ENCODE peak calls at places on chromosomes 3 and 15, in six cellular contexts. N is mesendoderm, B is IMR-90, M is neuronal stem cell, X is H1, H is mesenchymal stem cell. I is an unnamed sample. For H3K36me3, the result is how much of the 10 kb centered on the place peaks cover.

GRCh38 chr3:12963869-12964712 is 109.1 kb downstream of the IQSEC1 start:
- DNase-seq in N (no peak), X (no peak), M (no peak), B (peak), H (peak), I (no peak)

GRCh38 chr15:80698636-80699035 is 3.5 kb downstream of the ABHD17C start:
- DNase-seq in N (no peak), X (no peak), M (no peak), H (no peak), B (peak), I (no peak)

GRCh38 chr15:101127503-101128076 is 124.3 kb downstream of the CHSY1 start:
- DNase-seq in H (peak), B (peak), X (no peak), M (no peak), N (no peak), I (no peak)

GRCh38 chr3:11096266-11097135 is 57.8 kb upstream of the HRH1 start:
- DNase-seq in B (peak), X (peak), N (peak), H (peak), M (no peak), I (peak)

GRCh38 chr15:30924353-30924752 is 20.6 kb downstream of the FAN1 start:
- DNase-seq in B (peak), H (peak), M (no peak), N (peak), X (no peak), I (peak)

GRCh38 chr3:130508970-130509369 is 8.0 kb upstream of the COL6A6 start:
- DNase-seq in M (no peak), B (no peak), H (no peak), X (no peak), N (no peak), I (no peak)

GRCh38 chr3:167631471-167631870 is 22.3 kb downstream of the WDR49 start:
- DNase-seq in M (no peak), H (no peak), N (no peak), X (no peak), B (no peak), I (no peak)

GRCh38 chr15:48946840-48947187 is 16.9 kb downstream of the SHC4 start:
- DNase-seq in N (no peak), M (no peak), X (no peak), B (no peak), H (no peak), I (no peak)

GRCh38 chr3:65875395-65876027 is 163.2 kb downstream of the MAGI1 start:
- DNase-seq in M (no peak), H (no peak), B (no peak), X (no peak), N (peak), I (no peak)

GRCh38 chr15:51731549-51732267 is 5.7 kb downstream of the LYSMD2 start:
- DNase-seq in M (no peak), X (no peak), H (peak), B (peak), N (no peak), I (peak)

GRCh38 chr3:120743081-120743365 is 479 bp downstream of the GTF2E1 start:
- DNase-seq in N (no peak), B (peak), X (no peak), H (no peak), M (no peak), I (peak)

GRCh38 chr3:170275832-170276231 is 53.6 kb downstream of the PRKCI start:
- DNase-seq in N (no peak), B (no peak), H (no peak), X (no peak), M (no peak), I (no peak)

GRCh38 chr3:53809764-53810400 is 36.3 kb downstream of the CHDH start:
- DNase-seq in B (no peak), X (no peak), H (no peak), N (no peak), M (no peak), I (no peak)

GRCh38 chr3:100978036-100978659 is 15.1 kb downstream of the ABI3BP start:
- DNase-seq in B (no peak), H (no peak), M (no peak), N (no peak), X (no peak), I (no peak)

GRCh38 chr3:78926523-78926922 is 841.3 kb downstream of the ROBO1 start:
- DNase-seq in N (no peak), H (no peak), M (no peak), B (peak), X (no peak), I (no peak)

GRCh38 chr3:194561306-194561974 is 71.8 kb downstream of the TMEM44 start:
- DNase-seq in M (no peak), H (peak), X (no peak), N (no peak), B (peak), I (no peak)

GRCh38 chr15:66679657-66680108 is 22.4 kb upstream of the SMAD6 start:
- DNase-seq in M (no peak), X (peak), N (peak), B (peak), H (peak), I (peak)

GRCh38 chr3:40628984-40629383 is 104.2 kb downstream of the ZNF621 start:
- DNase-seq in B (no peak), N (no peak), M (no peak), H (no peak), X (no peak), I (no peak)

GRCh38 chr3:4981688-4982494 is 2.7 kb downstream of the BHLHE40 start:
- DNase-seq in X (no peak), N (peak), H (peak), B (peak), M (no peak), I (peak)

GRCh38 chr3:63333815-63334214 is 55.7 kb downstream of the SYNPR start:
- DNase-seq in N (no peak), H (no peak), X (no peak), B (peak), M (no peak), I (peak)

GRCh38 chr15:65611888-65612615 is 1.1 kb upstream of the INTS14 start:
- DNase-seq in M (peak), B (no peak), X (no peak), N (peak), H (no peak), I (no peak)

GRCh38 chr3:120114376-120114775 is 20.1 kb upstream of the GSK3B start:
- DNase-seq in M (no peak), B (no peak), N (no peak), H (no peak), X (no peak), I (no peak)

GRCh38 chr15:47903369-47903768 is 186.1 kb downstream of the SEMA6D start:
- DNase-seq in N (no peak), X (no peak), H (no peak), B (no peak), M (no peak), I (no peak)

GRCh38 chr3:196686436-196686835 is 25.6 kb downstream of the CEP19 start:
- DNase-seq in M (no peak), B (no peak), X (no peak), N (no peak), H (no peak), I (no peak)

GRCh38 chr3:100120022-100120421 is 5.7 kb upstream of the FILIP1L start:
- DNase-seq in H (no peak), B (no peak), M (no peak), X (no peak), N (no peak), I (no peak)

GRCh38 chr15:96225642-96226259 is 104.7 kb upstream of the NR2F2 start:
- DNase-seq in B (no peak), N (peak), X (no peak), M (no peak), H (no peak), I (peak)

GRCh38 chr3:185715091-185715490 is 109.8 kb downstream of the IGF2BP2 start:
- DNase-seq in N (peak), B (peak), M (peak), H (no peak), X (no peak), I (peak)

GRCh38 chr15:57591822-57592367 is at the start of gene MYZAP:
- DNase-seq in M (peak), X (peak), B (no peak), N (peak), H (peak), I (no peak)

GRCh38 chr3:52471371-52472238 is 16.2 kb downstream of the NISCH start:
- DNase-seq in X (peak), N (peak), H (peak), B (peak), M (no peak), I (peak)

GRCh38 chr3:101868534-101869464 is 19.5 kb downstream of the NFKBIZ start:
- DNase-seq in H (peak), M (no peak), N (peak), B (peak), X (no peak), I (peak)

GRCh38 chr15:71532994-71533393 is 277.4 kb upstream of the NR2E3 start:
- DNase-seq in H (no peak), M (no peak), B (no peak), N (peak), X (no peak), I (peak)

GRCh38 chr3:188253123-188253793 is 99.3 kb downstream of the LPP start:
- DNase-seq in B (no peak), M (no peak), N (no peak), X (no peak), H (no peak), I (peak)

GRCh38 chr3:184305577-184305976 is 6.5 kb downstream of the PSMD2 start:
- DNase-seq in M (no peak), X (no peak), B (peak), H (peak), N (no peak), I (no peak)
- H3K36me3 ChIP-seq in M (half or more), X (half or more), B (half or more), H (half or more), N (under half), I (half or more)

GRCh38 chr3:71498543-71498942 is 85.0 kb downstream of the FOXP1 start:
- DNase-seq in X (no peak), M (no peak), B (no peak), H (no peak), N (peak), I (no peak)
- H2BK120ac ChIP-seq in X (no peak), M (no peak), B (no peak), H (no peak), N (peak), I (peak)

GRCh38 chr15:44535092-44535491 is 1.9 kb upstream of the EIF3J start:
- DNase-seq in X (peak), B (no peak), M (no peak), N (peak), H (no peak), I (no peak)

GRCh38 chr15:44535509-44536297 is 1.2 kb upstream of the EIF3J start:
- DNase-seq in M (no peak), X (peak), N (peak), H (no peak), B (no peak), I (no peak)

GRCh38 chr15:44536298-44536961 is 517 bp upstream of the EIF3J start:
- DNase-seq in H (peak), X (peak), M (peak), B (peak), N (peak), I (peak)

GRCh38 chr15:44537728-44538240 is 837 bp downstream of the EIF3J start:
- DNase-seq in X (no peak), M (no peak), B (peak), N (peak), H (peak), I (peak)

GRCh38 chr15:44536962-44537727 is at the start of gene EIF3J:
- DNase-seq in X (peak), B (peak), H (peak), M (peak), N (no peak), I (peak)
- H2BK5ac ChIP-seq in X (peak), B (peak), H (peak), M (peak), N (peak), I (peak)

GRCh38 chr3:172341482-172342059 is 106.7 kb downstream of the GHSR start:
- DNase-seq in H (peak), X (no peak), B (peak), N (peak), M (peak), I (peak)
- H3K36me3 ChIP-seq in H (under half), X (under half), B (under half), N (under half), M (half or more), I (under half)

GRCh38 chr3:172124271-172124670 is 84.9 kb downstream of the FNDC3B start:
- DNase-seq in M (no peak), H (no peak), X (no peak), N (peak), B (no peak), I (no peak)

GRCh38 chr3:172126741-172127140 is 87.4 kb downstream of the FNDC3B start:
- DNase-seq in H (peak), B (no peak), X (no peak), M (no peak), N (peak), I (peak)

GRCh38 chr3:172125053-172125452 is 85.7 kb downstream of the FNDC3B start:
- DNase-seq in H (peak), N (peak), M (no peak), X (no peak), B (no peak), I (no peak)

GRCh38 chr3:172127141-172127540 is 87.8 kb downstream of the FNDC3B start:
- DNase-seq in X (no peak), M (no peak), B (no peak), H (no peak), N (no peak), I (no peak)

DNA sequence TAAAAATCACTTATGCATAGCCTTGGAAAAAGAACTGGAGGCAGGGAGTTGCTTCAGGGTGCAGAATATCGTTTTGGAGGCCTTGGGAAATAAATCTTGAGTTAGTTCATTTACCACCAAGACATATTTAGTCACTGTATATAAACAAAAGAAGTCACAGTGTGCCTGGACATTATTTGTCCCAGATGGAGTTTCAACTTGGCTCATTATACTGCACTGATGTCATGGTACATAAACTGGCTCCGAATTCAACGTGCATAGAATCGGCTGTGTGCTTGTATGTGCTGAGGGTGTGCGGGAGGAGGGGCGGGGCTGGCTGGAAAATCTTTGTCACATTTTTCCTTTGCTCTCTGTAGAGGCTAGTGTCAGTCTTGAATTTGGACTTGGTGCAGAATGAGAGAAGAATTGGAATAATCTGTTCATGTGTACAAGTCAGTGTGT is 86.6 kb downstream of the FNDC3B start:
- DNase-seq in B (peak), H (peak), M (no peak), X (no peak), N (no peak), I (peak)
- H2BK120ac ChIP-seq in B (peak), H (no peak), M (no peak), X (no peak), N (no peak), I (no peak)

GRCh38 chr15:62850791-62851291 is 191.7 kb upstream of the TPM1 start:
- DNase-seq in X (no peak), H (peak), M (peak), N (peak), B (peak), I (peak)
- H2BK5ac ChIP-seq in X (peak), H (peak), M (no peak), N (no peak), B (peak), I (peak)